ENCODE peak calls at places on chromosomes 2 and 18, in six cellular contexts. A is CD8-positive, alpha-beta T cell; D is astrocyte of the spinal cord; V is GM23338; M is OCI-LY7; H is BJ. J is an unnamed sample.

GRCh38 chr2:120104002-120104467 is 91.2 kb downstream of the EPB41L5 start:
- DNase-seq in A (no peak), D (peak), V (no peak), M (no peak), H (peak), J (peak)

GRCh38 chr2:111062417-111062816 is 58.3 kb upstream of the BCL2L11 start:
- DNase-seq in A (no peak), D (no peak), V (no peak), M (no peak), H (no peak), J (no peak)

GRCh38 chr2:42048318-42049251 is 764 bp downstream of the PKDCC start:
- DNase-seq in A (no peak), D (no peak), V (peak), M (no peak), H (no peak), J (no peak)

GRCh38 chr18:3970929-3971328 is 484.2 kb downstream of the DLGAP1 start:
- DNase-seq in A (no peak), D (no peak), V (peak), M (peak), H (no peak), J (no peak)

GRCh38 chr2:195622966-195623365 is 34.1 kb upstream of the SLC39A10 start:
- DNase-seq in A (no peak), D (no peak), V (no peak), M (no peak), H (no peak), J (no peak)

GRCh38 chr2:61452392-61452791 is 18.5 kb downstream of the USP34 start:
- DNase-seq in A (no peak), D (no peak), V (no peak), M (peak), H (no peak), J (no peak)

GRCh38 chr2:240469239-240469636 is 33.8 kb downstream of the GPC1 start:
- DNase-seq in A (no peak), D (no peak), V (no peak), M (no peak), H (no peak), J (no peak)

GRCh38 chr2:211812587-211812986 is 726.0 kb downstream of the ERBB4 start:
- DNase-seq in A (no peak), D (no peak), V (peak), M (no peak), H (no peak), J (no peak)

GRCh38 chr2:231088779-231089178 is 32.1 kb downstream of the PSMD1 start:
- DNase-seq in A (no peak), D (no peak), V (no peak), M (no peak), H (no peak), J (no peak)

GRCh38 chr2:61759718-61760117 is 94.1 kb downstream of the FAM161A start:
- DNase-seq in A (no peak), D (peak), V (no peak), M (no peak), H (peak), J (no peak)

GRCh38 chr18:48842259-48843061 is 108.3 kb downstream of the SMAD7 start:
- DNase-seq in A (peak), D (peak), V (no peak), M (peak), H (no peak), J (no peak)

GRCh38 chr2:221572821-221573429 is 821 bp upstream of the EPHA4 start:
- DNase-seq in A (peak), D (peak), V (peak), M (no peak), H (no peak), J (no peak)

GRCh38 chr2:20465716-20466391 is 19.0 kb downstream of the RHOB start:
- DNase-seq in A (no peak), D (no peak), V (no peak), M (no peak), H (no peak), J (no peak)

GRCh38 chr2:181895788-181896187 is 4.3 kb downstream of the ITPRID2 start:
- DNase-seq in A (no peak), D (no peak), V (no peak), M (no peak), H (no peak), J (no peak)

GRCh38 chr2:181891258-181891965 is at the start of gene ITPRID2:
- DNase-seq in A (peak), D (peak), V (peak), M (peak), H (peak), J (peak)

GRCh38 chr2:181894381-181894780 is 2.9 kb downstream of the ITPRID2 start:
- DNase-seq in A (no peak), D (peak), V (no peak), M (no peak), H (no peak), J (no peak)

GRCh38 chr2:181892795-181893435 is 1.4 kb downstream of the ITPRID2 start:
- DNase-seq in A (no peak), D (peak), V (no peak), M (no peak), H (peak), J (peak)

DNA sequence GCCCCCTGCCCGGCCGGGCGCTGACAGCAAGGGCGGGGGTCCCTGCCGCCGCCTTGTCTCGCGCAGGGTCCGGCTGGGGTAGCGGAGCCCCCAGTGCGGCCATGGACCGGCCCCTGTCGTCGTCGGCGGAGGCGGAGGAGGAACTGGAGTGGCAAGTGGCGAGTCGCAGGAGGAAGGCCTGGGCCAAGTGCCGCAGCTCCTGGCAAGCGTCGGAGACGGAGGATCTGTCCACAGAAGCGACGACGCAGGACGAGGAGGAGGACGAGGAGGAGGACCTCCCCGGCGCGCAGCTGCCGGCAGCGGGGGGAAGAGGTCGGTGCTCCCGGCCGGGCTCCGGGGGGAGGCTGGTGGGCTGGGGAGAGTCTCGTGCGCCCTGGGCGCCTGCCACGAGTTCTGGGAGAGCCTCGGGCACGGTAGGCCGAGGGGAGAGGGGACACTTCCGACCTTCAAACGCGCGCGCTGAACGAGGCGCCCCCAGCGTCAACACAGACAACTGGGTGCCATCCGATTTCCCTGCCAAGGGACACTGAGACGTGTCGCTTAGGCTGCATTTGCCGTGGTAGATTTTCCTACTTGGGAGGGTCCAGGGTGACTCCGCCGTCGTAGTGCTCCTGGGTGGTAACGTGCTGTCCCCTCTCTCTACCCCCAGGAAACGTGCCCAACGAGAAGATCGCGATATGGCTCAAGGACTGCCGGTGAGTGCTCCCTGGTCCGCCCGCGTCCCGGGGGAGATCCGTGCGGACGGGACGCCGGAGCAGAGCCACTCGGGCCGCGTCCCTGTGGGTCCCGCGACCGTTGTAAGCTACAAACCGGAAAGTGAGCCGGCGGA is 650 bp downstream of the ITPRID2 start:
- DNase-seq in A (peak), D (peak), V (peak), M (peak), H (peak), J (no peak)
- TF ChIP-seq CTCF in A (peak), D (peak), V (peak), M (peak), H (peak), J (no peak)

GRCh38 chr2:127386246-127386645 is 1.5 kb downstream of the MAP3K2 start:
- DNase-seq in A (no peak), D (no peak), V (no peak), M (no peak), H (no peak), J (no peak)
- H3K4me3 ChIP-seq in A (no peak), D (peak), V (peak), M (peak), H (peak), J (peak)

GRCh38 chr2:212864186-212864585 is 287.2 kb downstream of the IKZF2 start:
- DNase-seq in A (no peak), D (no peak), V (no peak), M (no peak), H (no peak), J (no peak)

GRCh38 chr2:212858496-212858895 is 292.9 kb downstream of the IKZF2 start:
- DNase-seq in A (no peak), D (no peak), V (no peak), M (no peak), H (no peak), J (no peak)

GRCh38 chr2:212863185-212863588 is 288.2 kb downstream of the IKZF2 start:
- DNase-seq in A (no peak), D (peak), V (peak), M (peak), H (no peak), J (no peak)
- TF ChIP-seq CTCF in A (peak), D (peak), V (peak), M (peak), H (peak), J (peak)

DNA sequence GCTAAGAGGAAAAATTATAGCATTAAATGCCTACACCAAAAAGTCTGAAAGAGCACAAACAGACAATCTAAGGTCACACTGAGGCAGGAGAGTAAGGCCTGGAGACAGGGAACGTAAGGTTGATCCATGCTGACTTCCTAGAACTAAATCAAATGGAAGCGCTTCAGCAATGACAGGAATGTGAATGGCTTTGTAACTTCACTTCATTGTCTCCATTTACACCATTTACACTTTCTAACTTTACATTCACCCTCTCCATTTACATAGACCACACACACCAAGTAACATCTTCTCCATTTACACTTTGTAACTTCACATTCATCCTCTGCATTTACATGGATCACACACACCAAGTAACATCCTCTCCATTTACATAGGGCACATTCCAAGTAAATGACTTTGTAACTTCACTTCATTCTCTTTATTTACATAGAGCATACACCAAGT is 103.1 kb upstream of the SPATS2L start:
- DNase-seq in A (no peak), D (no peak), V (peak), M (no peak), H (no peak), J (no peak)
- H3K4me3 ChIP-seq in A (no peak), D (no peak), V (no peak), M (no peak), H (no peak), J (no peak)

DNA sequence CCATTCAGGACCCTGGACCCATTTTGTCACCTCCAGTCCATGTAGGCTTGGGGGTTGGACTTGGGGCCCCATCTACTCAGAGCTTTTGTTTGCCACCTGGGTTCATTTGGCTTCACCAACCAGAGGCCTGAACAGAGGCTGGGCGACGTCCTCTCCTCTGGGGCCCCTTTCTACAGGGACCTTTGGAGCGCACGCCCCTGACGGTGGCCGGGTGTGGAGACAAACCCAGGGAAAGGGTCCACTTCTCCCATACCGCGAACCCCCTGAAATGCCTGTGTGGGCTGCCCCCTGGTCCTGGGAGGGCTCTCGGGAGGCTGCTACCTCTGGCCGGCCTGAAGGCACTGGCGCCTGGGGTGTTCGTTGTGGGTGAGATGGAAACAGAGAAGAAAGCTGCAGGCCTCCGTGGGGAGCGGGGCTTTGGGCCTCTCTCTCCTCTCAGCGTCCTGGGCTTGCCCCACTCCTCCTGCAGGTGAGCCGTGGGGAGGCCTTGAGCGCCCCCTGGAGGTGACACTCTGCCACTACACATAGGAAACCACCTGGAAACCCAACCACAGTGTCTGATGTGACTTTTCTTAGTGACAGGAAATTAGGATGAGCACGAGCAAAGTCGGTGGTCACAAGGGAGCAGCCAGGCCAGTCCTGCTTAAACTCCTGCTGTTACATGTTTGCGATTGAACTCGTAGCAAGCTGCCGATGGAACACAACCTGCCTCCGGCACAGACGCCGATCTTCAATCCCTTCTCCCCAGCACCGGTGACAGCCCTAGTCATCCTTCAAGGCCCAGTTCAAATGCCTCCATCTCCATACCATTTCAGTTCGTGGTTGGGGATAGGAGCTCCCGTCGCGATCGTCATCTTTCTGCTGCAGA is 12.0 kb upstream of the NTSR2 start:
- DNase-seq in A (peak), D (no peak), V (peak), M (peak), H (no peak), J (no peak)
- TF ChIP-seq CTCF in A (peak), D (peak), V (peak), M (peak), H (peak), J (peak)

GRCh38 chr2:43075054-43075593 is 151.3 kb downstream of the ZFP36L2 start:
- DNase-seq in A (no peak), D (peak), V (no peak), M (no peak), H (peak), J (peak)

GRCh38 chr2:43074052-43074451 is 152.4 kb downstream of the ZFP36L2 start:
- DNase-seq in A (no peak), D (no peak), V (no peak), M (no peak), H (no peak), J (no peak)

GRCh38 chr2:43074592-43075053 is 151.8 kb downstream of the ZFP36L2 start:
- DNase-seq in A (no peak), D (no peak), V (no peak), M (no peak), H (no peak), J (no peak)

GRCh38 chr2:43071629-43072550 is 154.5 kb downstream of the ZFP36L2 start:
- DNase-seq in A (no peak), D (no peak), V (no peak), M (no peak), H (no peak), J (no peak)

DNA sequence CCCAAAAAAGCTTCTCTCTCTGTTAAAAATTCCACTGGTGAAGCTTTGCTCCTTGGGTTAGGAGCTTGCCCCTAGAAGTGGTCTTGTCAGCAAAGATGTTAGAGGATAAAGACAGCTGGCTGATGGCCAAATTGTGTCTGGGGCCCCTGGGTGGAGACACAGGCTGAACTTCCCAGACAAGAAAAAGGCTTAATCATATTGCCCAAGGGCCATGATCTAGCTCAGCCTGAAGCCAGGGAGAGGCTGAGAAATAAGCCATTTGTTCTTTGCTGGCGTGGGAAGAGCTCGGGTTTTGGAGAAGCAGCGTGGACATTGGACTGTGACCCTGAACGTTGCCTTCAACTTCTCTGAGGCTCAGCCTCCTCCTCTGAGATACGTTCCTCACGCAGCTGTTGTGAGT is 153.0 kb downstream of the ZFP36L2 start:
- DNase-seq in A (no peak), D (peak), V (no peak), M (no peak), H (no peak), J (no peak)
- H3K4me3 ChIP-seq in A (no peak), D (no peak), V (no peak), M (no peak), H (no peak), J (no peak)

GRCh38 chr18:12278153-12278764 is 24.1 kb downstream of the CIDEA start:
- DNase-seq in A (no peak), D (no peak), V (peak), M (peak), H (no peak), J (no peak)
- TF ChIP-seq CTCF in A (no peak), D (peak), V (peak), M (peak), H (no peak), J (no peak)

DNA sequence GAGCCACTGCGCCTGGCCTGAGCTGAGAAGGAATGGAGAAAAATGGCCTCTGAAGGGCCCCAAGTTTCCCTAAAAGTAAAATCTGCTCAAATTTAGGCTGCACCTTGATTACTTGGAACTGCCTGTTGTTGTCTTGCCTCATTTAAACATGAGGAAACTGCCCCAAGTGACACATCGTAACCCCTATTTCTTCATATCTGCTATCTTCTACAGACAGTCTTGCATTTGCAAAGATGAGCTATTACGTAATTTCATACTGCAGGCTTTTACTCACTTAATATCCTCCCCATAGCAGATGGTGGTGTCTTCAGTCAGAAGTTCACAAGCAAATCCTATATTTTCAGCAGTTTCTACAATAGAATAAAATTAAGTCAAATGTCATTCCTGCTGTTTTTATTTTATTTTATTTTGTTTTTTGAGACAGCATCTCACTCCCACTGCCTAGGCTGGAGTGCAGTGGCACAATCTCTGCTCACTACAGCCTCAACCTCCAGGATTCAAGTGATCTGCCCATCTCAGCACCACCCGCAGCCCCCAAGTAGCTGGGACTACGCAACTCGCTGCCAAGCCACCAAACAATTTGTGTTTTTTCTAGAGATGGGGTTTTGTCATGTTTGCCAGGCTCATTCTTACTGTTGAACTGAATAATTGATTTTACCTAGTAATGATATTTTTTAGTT is 45.3 kb upstream of the NARS1 start:
- DNase-seq in A (no peak), D (no peak), V (no peak), M (no peak), H (no peak), J (peak)
- H3K4me3 ChIP-seq in A (no peak), D (no peak), V (no peak), M (no peak), H (no peak), J (no peak)

DNA sequence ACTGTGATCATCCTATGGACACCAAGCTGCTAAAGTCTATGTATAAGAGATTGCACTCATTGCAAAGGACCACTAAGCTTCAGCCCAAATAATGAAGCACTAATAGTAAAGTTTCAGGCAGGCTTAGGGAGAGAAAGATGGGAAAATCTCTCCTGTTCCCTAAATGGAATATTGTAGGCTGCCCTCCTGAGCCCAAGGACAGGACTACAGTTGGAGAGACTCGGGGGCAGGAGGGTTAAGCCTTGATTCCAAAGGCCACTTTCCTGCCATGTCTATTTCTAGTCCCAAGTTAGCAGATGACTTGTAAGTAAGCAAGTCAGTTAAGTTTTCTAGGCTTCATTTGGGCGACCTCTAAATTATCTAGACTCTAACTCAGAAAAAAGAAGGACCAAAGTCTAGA is 9.0 kb downstream of the TMEM247 start:
- DNase-seq in A (no peak), D (no peak), V (peak), M (no peak), H (no peak), J (no peak)
- TF ChIP-seq CTCF in A (no peak), D (no peak), V (peak), M (no peak), H (peak), J (no peak)

DNA sequence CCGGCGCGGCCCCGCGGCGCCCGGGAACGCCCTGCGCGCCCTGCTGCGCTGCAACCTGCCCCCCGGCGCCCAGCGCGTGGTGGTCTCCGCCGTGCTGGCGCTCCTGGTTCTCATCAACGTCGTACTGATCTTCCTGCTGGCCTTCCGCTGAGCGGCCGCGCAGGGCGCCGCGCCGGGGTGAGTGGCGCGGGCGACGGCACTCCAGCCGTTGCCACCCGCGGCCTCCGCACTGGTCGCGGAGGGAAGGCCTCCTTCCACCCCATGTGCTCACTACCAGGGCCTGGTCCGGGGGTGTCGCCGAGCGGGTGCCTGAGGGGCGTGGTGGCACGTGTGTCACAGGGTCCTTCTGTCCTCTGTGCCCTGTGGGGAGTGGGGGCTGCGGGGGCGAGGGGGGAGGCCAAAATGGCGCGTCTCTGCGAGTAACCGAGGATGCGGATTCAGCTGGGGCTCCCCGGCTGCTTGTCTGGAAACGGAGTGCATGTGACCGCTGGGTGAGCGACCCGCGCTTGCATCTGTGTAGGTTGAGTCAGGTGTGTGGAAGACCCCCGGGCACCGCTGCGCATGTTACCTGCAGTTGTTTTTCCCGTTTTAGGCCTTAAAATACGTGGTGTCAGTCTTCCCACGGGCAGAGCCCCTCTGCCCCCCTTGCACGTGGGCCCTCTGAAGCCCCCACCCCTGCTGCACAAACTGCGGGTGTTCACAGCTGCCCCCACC is 58.0 kb downstream of the FAM168B start:
- DNase-seq in A (no peak), D (no peak), V (peak), M (no peak), H (no peak), J (no peak)
- H3K4me3 ChIP-seq in A (peak), D (peak), V (peak), M (no peak), H (peak), J (peak)

J was measured in AG09309.